ENCODE peak calls at places on chromosomes 6 and 20, in five cellular contexts. One of them, this sample, is unnamed.

GRCh38 chr6:136015531-136015930 is 164.0 kb downstream of the PDE7B start:
- DNase-seq in EL: peak
- DNase-seq in lower lobe of right lung: no peak
- DNase-seq in GM13977: no peak
- DNase-seq in naive thymus-derived CD4-positive, alpha-beta T cell: no peak
- DNase-seq in this sample: no peak

GRCh38 chr6:75296811-75297779 is 12.5 kb upstream of the TMEM30A start:
- DNase-seq in EL: peak
- DNase-seq in lower lobe of right lung: no peak
- DNase-seq in GM13977: peak
- DNase-seq in naive thymus-derived CD4-positive, alpha-beta T cell: peak
- DNase-seq in this sample: no peak

GRCh38 chr6:161607696-161608297 is 333.9 kb upstream of the AGPAT4 start:
- DNase-seq in EL: no peak
- DNase-seq in lower lobe of right lung: no peak
- DNase-seq in GM13977: no peak
- DNase-seq in naive thymus-derived CD4-positive, alpha-beta T cell: no peak
- DNase-seq in this sample: no peak

GRCh38 chr20:36575066-36575743 is 1.8 kb downstream of the TGIF2 start:
- DNase-seq in EL: peak
- DNase-seq in lower lobe of right lung: peak
- DNase-seq in GM13977: peak
- DNase-seq in naive thymus-derived CD4-positive, alpha-beta T cell: no peak
- DNase-seq in this sample: no peak

GRCh38 chr6:168028181-168028580 is 30.7 kb downstream of the KIF25 start:
- DNase-seq in EL: no peak
- DNase-seq in lower lobe of right lung: no peak
- DNase-seq in GM13977: no peak
- DNase-seq in naive thymus-derived CD4-positive, alpha-beta T cell: no peak
- DNase-seq in this sample: no peak

GRCh38 chr6:5279891-5280338 is 18.6 kb downstream of the FARS2 start:
- DNase-seq in EL: peak
- DNase-seq in lower lobe of right lung: no peak
- DNase-seq in GM13977: no peak
- DNase-seq in naive thymus-derived CD4-positive, alpha-beta T cell: no peak
- DNase-seq in this sample: peak

GRCh38 chr6:169224185-169224695 is 29.4 kb downstream of the THBS2 start:
- DNase-seq in EL: peak
- DNase-seq in lower lobe of right lung: no peak
- DNase-seq in GM13977: no peak
- DNase-seq in naive thymus-derived CD4-positive, alpha-beta T cell: no peak
- DNase-seq in this sample: no peak

GRCh38 chr20:5786930-5787826 is 37.0 kb downstream of the SHLD1 start:
- DNase-seq in EL: peak
- DNase-seq in lower lobe of right lung: no peak
- DNase-seq in GM13977: no peak
- DNase-seq in naive thymus-derived CD4-positive, alpha-beta T cell: no peak
- DNase-seq in this sample: no peak

GRCh38 chr6:3835055-3835731 is 14.0 kb upstream of the FAM50B start:
- DNase-seq in EL: no peak
- DNase-seq in lower lobe of right lung: no peak
- DNase-seq in GM13977: no peak
- DNase-seq in naive thymus-derived CD4-positive, alpha-beta T cell: no peak
- DNase-seq in this sample: no peak

GRCh38 chr6:116405663-116406329 is 35.0 kb downstream of the DSE start:
- DNase-seq in EL: peak
- DNase-seq in lower lobe of right lung: no peak
- DNase-seq in GM13977: no peak
- DNase-seq in naive thymus-derived CD4-positive, alpha-beta T cell: no peak
- DNase-seq in this sample: no peak

This sample was measured in stimulated activated naive CD8-positive, alpha-beta T cell treated with anti-CD3 and anti-CD28 coated beads, Interleukin-15, amount 100 ng/mL, for 72 hours.